ENCODE peak calls at places on chromosomes 1 and 21, in seven cellular contexts. D, V, E, G, W, Q and O are unnamed samples. For H3K27me3, the result is how much of the 10 kb centered on the place peaks cover.

GRCh38 chr1:68473060-68473459 is 23.3 kb upstream of the RPE65 start:
- DNase-seq in D (no peak), V (no peak), E (no peak), G (no peak), W (no peak), Q (no peak), O (no peak)

GRCh38 chr1:55155522-55155921 is 59.6 kb downstream of the USP24 start:
- DNase-seq in D (no peak), V (peak), E (no peak), G (no peak), W (peak), Q (peak), O (no peak)

GRCh38 chr1:107936498-107937481 is 28.2 kb downstream of the VAV3 start:
- DNase-seq in D (no peak), V (no peak), E (peak), G (peak), W (peak), Q (no peak), O (peak)

GRCh38 chr1:238558156-238558555 is 667.4 kb upstream of the ZP4 start:
- DNase-seq in D (no peak), V (no peak), E (no peak), G (no peak), W (no peak), Q (no peak), O (no peak)

GRCh38 chr1:228280106-228280901 is 72.5 kb downstream of the OBSCN start:
- DNase-seq in D (no peak), V (peak), E (no peak), G (no peak), W (no peak), Q (no peak), O (peak)

GRCh38 chr1:209884249-209884648 is 53.8 kb upstream of the SYT14 start:
- DNase-seq in D (no peak), V (no peak), E (no peak), G (no peak), W (no peak), Q (no peak), O (no peak)

GRCh38 chr1:114315601-114316000 is 161.9 kb upstream of the SYT6 start:
- DNase-seq in D (no peak), V (no peak), E (no peak), G (no peak), W (no peak), Q (no peak), O (no peak)

GRCh38 chr21:17901458-17902092 is 82.4 kb upstream of the C21orf91 start:
- DNase-seq in D (no peak), V (no peak), E (no peak), G (no peak), W (no peak), Q (no peak), O (no peak)

GRCh38 chr21:34558960-34559631 is 47.1 kb upstream of the KCNE1 start:
- DNase-seq in D (no peak), V (no peak), E (no peak), G (no peak), W (no peak), Q (no peak), O (no peak)

GRCh38 chr1:26786437-26787380 is 1.0 kb upstream of the PIGV start:
- DNase-seq in D (peak), V (peak), E (no peak), G (peak), W (peak), Q (peak), O (peak)

GRCh38 chr1:115976062-115976899 is at the start of gene SLC22A15:
- DNase-seq in D (peak), V (peak), E (no peak), G (peak), W (peak), Q (peak), O (peak)

GRCh38 chr1:219088778-219089557 is 84.7 kb upstream of the LYPLAL1 start:
- DNase-seq in D (no peak), V (peak), E (peak), G (no peak), W (peak), Q (peak), O (no peak)

GRCh38 chr1:21331752-21332480 is 41.7 kb upstream of the ECE1 start:
- DNase-seq in D (no peak), V (no peak), E (no peak), G (no peak), W (no peak), Q (no peak), O (no peak)

GRCh38 chr21:41879190-41879998 is at the start of gene PRDM15:
- DNase-seq in D (peak), V (peak), E (peak), G (peak), W (peak), Q (peak), O (peak)

GRCh38 chr1:156102634-156103511 is 11.6 kb upstream of the LMNA start:
- DNase-seq in D (no peak), V (no peak), E (no peak), G (no peak), W (no peak), Q (peak), O (peak)

GRCh38 chr1:46481961-46482360 is 7.7 kb upstream of the DMBX1 start:
- DNase-seq in D (no peak), V (no peak), E (no peak), G (no peak), W (no peak), Q (peak), O (no peak)

GRCh38 chr1:44829506-44830384 is 13.3 kb downstream of the PTCH2 start:
- DNase-seq in D (no peak), V (no peak), E (no peak), G (no peak), W (no peak), Q (no peak), O (no peak)

GRCh38 chr1:111605553-111605952 is 14.0 kb upstream of the RAP1A start:
- DNase-seq in D (no peak), V (no peak), E (no peak), G (no peak), W (peak), Q (peak), O (no peak)

GRCh38 chr1:206579747-206580437 is 32.4 kb downstream of the EIF2D start:
- DNase-seq in D (no peak), V (peak), E (no peak), G (peak), W (peak), Q (peak), O (no peak)

GRCh38 chr1:67566803-67567202 is 118.2 kb upstream of the GADD45A start:
- DNase-seq in D (peak), V (no peak), E (no peak), G (no peak), W (no peak), Q (no peak), O (no peak)

DNA sequence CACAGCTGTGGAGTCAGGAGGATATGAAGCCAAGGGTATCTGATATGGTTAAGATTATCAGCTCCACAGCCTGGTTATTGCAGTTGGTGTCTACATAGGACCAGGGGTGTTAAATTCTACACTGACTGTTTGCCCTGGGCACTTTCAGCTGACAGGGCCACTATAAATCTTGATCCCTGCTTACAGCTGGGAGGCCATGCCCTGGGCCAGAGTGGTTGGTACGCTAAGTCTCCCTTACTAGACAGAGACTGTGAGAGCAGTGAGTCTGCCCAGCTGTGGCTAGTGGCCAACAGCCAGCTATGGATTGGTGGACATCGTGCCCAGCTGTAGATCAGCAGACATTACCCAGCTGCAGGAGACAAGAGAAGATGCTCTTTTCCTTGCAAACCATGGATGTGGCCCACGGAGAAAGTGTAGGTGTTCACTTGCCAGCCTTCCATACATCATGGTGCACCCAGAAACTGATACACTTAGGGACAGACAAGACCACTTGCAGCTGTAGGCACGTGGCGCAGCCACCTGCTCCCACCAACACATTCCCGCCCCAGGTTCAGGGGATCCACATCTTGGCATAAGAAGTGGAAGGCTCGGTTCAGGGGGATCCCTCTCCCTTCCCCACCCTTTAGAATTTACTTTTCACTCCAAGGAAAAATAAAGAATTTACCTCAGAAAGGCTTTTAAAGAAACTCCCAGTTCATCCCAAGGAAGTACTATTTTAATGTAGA is 16.5 kb upstream of the PAX7 start:
- DNase-seq in D (no peak), V (no peak), E (no peak), G (no peak), W (no peak), Q (no peak), O (no peak)
- H3K27me3 ChIP-seq in D (under half), V (under half), E (under half), G (under half), W (under half), Q (under half), O (under half)

GRCh38 chr1:151718666-151719065 is 2.1 kb upstream of the CELF3 start:
- DNase-seq in D (peak), V (no peak), E (no peak), G (no peak), W (no peak), Q (no peak), O (no peak)
- H3K27me3 ChIP-seq in D (under half), V (under half), E (half or more), G (under half), W (under half), Q (under half), O (half or more)

GRCh38 chr1:245154429-245155185 is at the start of gene KIF26B:
- DNase-seq in D (peak), V (no peak), E (no peak), G (no peak), W (no peak), Q (no peak), O (peak)

GRCh38 chr1:245155186-245156040 is 628 bp downstream of the KIF26B start:
- DNase-seq in D (peak), V (no peak), E (no peak), G (no peak), W (no peak), Q (no peak), O (peak)

GRCh38 chr1:245156041-245156735 is 1.4 kb downstream of the KIF26B start:
- DNase-seq in D (peak), V (peak), E (no peak), G (peak), W (peak), Q (peak), O (peak)

GRCh38 chr1:245153645-245154428 is 948 bp upstream of the KIF26B start:
- DNase-seq in D (no peak), V (peak), E (no peak), G (no peak), W (no peak), Q (no peak), O (peak)

GRCh38 chr1:245156736-245157505 is 2.1 kb downstream of the KIF26B start:
- DNase-seq in D (no peak), V (no peak), E (no peak), G (no peak), W (no peak), Q (no peak), O (peak)
- H3K27me3 ChIP-seq in D (under half), V (under half), E (under half), G (under half), W (under half), Q (under half), O (under half)

GRCh38 chr1:153308540-153308939 is 4.2 kb downstream of the PGLYRP3 start:
- DNase-seq in D (no peak), V (no peak), E (no peak), G (no peak), W (no peak), Q (no peak), O (no peak)

GRCh38 chr1:153305682-153306081 is 7.1 kb downstream of the PGLYRP3 start:
- DNase-seq in D (no peak), V (no peak), E (no peak), G (no peak), W (no peak), Q (no peak), O (peak)

GRCh38 chr1:153309441-153309840 is 3.3 kb downstream of the PGLYRP3 start:
- DNase-seq in D (no peak), V (no peak), E (no peak), G (no peak), W (no peak), Q (no peak), O (no peak)

GRCh38 chr1:153306303-153307220 is 6.2 kb downstream of the PGLYRP3 start:
- DNase-seq in D (no peak), V (no peak), E (no peak), G (no peak), W (no peak), Q (no peak), O (peak)

GRCh38 chr1:153307221-153307600 is 5.5 kb downstream of the PGLYRP3 start:
- DNase-seq in D (no peak), V (no peak), E (no peak), G (no peak), W (no peak), Q (no peak), O (no peak)
- H3K27me3 ChIP-seq in D (half or more), V (under half), E (under half), G (under half), W (under half), Q (under half), O (under half)

DNA sequence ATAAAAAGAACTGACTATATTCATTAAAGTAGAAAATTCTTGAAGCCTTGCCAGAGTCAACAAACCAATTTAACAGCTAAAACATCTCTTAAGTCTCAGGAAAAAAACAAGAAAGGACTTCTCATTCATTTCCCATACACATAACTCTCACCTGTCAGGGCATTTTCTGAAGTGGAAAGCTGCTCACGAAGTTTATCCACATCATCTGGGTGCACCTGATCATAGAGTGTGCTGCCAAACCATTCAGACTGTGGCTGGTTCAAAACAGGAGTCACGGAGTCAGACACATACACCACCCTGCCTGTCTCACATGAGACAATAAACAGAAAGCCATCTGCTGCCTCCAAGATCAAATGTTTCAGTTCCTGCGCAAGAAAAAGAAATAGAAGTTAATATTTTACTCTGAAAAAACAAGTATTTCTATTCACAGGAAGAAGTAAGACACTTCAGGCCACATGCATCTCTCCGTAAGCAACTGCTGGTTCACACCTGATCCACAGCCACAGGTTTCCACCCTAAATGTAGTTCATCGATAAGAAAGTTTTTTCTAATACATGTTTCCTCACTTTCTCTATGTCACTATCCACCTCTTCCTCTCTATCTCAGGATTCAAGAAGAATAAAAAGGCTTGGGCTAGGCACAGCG is 28.2 kb upstream of the CTSK start:
- DNase-seq in D (no peak), V (no peak), E (no peak), G (no peak), W (no peak), Q (no peak), O (no peak)
- H3K27me3 ChIP-seq in D (under half), V (under half), E (under half), G (under half), W (under half), Q (under half), O (under half)

DNA sequence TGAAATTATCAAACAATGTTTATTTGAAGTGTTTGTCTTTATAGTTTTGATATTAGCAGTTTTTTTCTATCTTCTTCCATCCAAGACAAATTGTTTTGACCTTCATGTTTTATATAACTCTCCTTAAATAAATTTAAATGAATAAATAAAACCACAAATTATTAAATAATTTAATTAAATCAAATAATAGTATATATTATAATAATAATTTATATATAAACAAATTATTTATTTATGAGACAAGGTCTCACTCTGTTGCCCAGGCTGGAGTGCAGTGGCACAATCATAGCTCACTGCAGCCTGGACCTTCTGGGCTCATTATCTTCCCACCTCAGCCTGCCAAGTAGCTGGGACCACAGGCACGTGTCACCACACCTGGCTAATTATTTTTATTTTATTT is 12.4 kb upstream of the PWP2 start:
- DNase-seq in D (no peak), V (no peak), E (no peak), G (no peak), W (no peak), Q (no peak), O (no peak)
- H3K27me3 ChIP-seq in D (under half), V (under half), E (under half), G (under half), W (under half), Q (under half), O (under half)